ENCODE peak calls at places on chromosomes 16 and 17, in eight cellular contexts. S, T, W, G, P, L, I and U are unnamed samples.

GRCh38 chr16:85029413-85029794 is 1.8 kb downstream of the KIAA0513 start:
- DNase-seq in G (peak), L (peak), I (peak), P (peak), T (peak), S (no peak), W (no peak), U (no peak)

GRCh38 chr17:70687421-70687820 is 518.1 kb downstream of the KCNJ2 start:
- DNase-seq in T (no peak), W (no peak), I (no peak), S (no peak), L (no peak), G (no peak), P (no peak), U (no peak)

GRCh38 chr17:60168654-60169053 is 18.9 kb downstream of the CA4 start:
- DNase-seq in P (no peak), I (no peak), L (no peak), G (no peak), S (no peak), W (no peak), T (no peak), U (no peak)

GRCh38 chr16:28087675-28088285 is 24.3 kb upstream of the GSG1L start:
- DNase-seq in G (no peak), T (no peak), I (no peak), S (no peak), W (no peak), P (peak), L (no peak), U (no peak)

GRCh38 chr17:73003487-73003886 is 89.0 kb downstream of the SLC39A11 start:
- DNase-seq in W (no peak), I (no peak), T (no peak), P (no peak), G (no peak), L (no peak), S (no peak), U (no peak)

GRCh38 chr17:64063766-64064224 is 43.4 kb upstream of the ICAM2 start:
- DNase-seq in G (peak), W (peak), P (peak), S (peak), T (peak), I (no peak), L (peak), U (peak)

GRCh38 chr16:3115011-3115410 is 2.6 kb downstream of the ZNF205 start:
- DNase-seq in G (no peak), S (no peak), P (no peak), L (no peak), T (no peak), I (no peak), W (no peak), U (no peak)

GRCh38 chr17:4502466-4503154 is 3.9 kb downstream of the SPNS2 start:
- DNase-seq in I (peak), W (no peak), T (no peak), S (no peak), G (no peak), L (no peak), P (no peak), U (no peak)

GRCh38 chr16:81513204-81514040 is 68.8 kb downstream of the CMIP start:
- DNase-seq in I (no peak), P (no peak), T (no peak), W (no peak), S (peak), G (no peak), L (no peak), U (peak)

GRCh38 chr17:38735161-38735997 is 5.2 kb downstream of the CISD3 start:
- DNase-seq in P (peak), W (peak), G (peak), S (no peak), T (no peak), L (peak), I (peak), U (no peak)

GRCh38 chr17:78676415-78677302 is 99.5 kb upstream of the DNAH17 start:
- DNase-seq in W (no peak), L (no peak), I (no peak), P (no peak), T (no peak), S (no peak), G (no peak), U (no peak)

GRCh38 chr17:5753421-5753820 is 169.1 kb upstream of the NLRP1 start:
- DNase-seq in P (no peak), W (no peak), I (no peak), T (no peak), G (no peak), S (no peak), L (no peak), U (peak)

GRCh38 chr17:38550661-38551060 is 55.1 kb downstream of the SRCIN1 start:
- DNase-seq in P (no peak), G (no peak), W (no peak), L (no peak), I (no peak), S (peak), T (peak), U (peak)

GRCh38 chr16:281660-282249 is 1.2 kb upstream of the PDIA2 start:
- DNase-seq in T (no peak), W (no peak), I (no peak), P (no peak), S (no peak), G (no peak), L (no peak), U (no peak)

GRCh38 chr17:3994221-3994576 is 30.0 kb upstream of the ATP2A3 start:
- DNase-seq in L (no peak), P (no peak), I (no peak), S (no peak), W (no peak), G (no peak), T (no peak), U (no peak)

GRCh38 chr17:80146121-80147034 is 550 bp downstream of the EIF4A3 start:
- DNase-seq in G (no peak), S (no peak), I (peak), L (peak), T (peak), W (peak), P (peak), U (no peak)

GRCh38 chr16:8866118-8866883 is 2.5 kb downstream of the CARHSP1 start:
- DNase-seq in S (no peak), I (no peak), P (no peak), W (no peak), L (no peak), G (no peak), T (no peak), U (peak)

GRCh38 chr17:21302711-21303425 is 18.4 kb downstream of the MAP2K3 start:
- DNase-seq in P (no peak), S (peak), G (no peak), L (peak), W (no peak), I (no peak), T (no peak), U (no peak)